ENCODE peak calls at places on chromosomes 11 and 22, in four cellular contexts. S is K562, G is IMR-90, Y is HepG2. W is an unnamed sample.

GRCh38 chr11:72075109-72075508 is 5.2 kb downstream of the NUMA1 start:
- DNase-seq in S (peak), G (no peak), Y (no peak), W (no peak)

GRCh38 chr11:85774256-85775097 is 36.5 kb downstream of the SYTL2 start:
- DNase-seq in S (no peak), G (no peak), Y (no peak), W (no peak)

GRCh38 chr22:39718206-39718605 is 147.7 kb downstream of the CACNA1I start:
- DNase-seq in S (no peak), G (no peak), Y (no peak), W (no peak)

GRCh38 chr11:114262681-114263509 is 33.3 kb upstream of the NNMT start:
- DNase-seq in S (peak), G (peak), Y (peak), W (peak)

GRCh38 chr11:104946907-104947306 is 21.5 kb downstream of the CASP4 start:
- DNase-seq in S (peak), G (peak), Y (peak), W (peak)

GRCh38 chr11:86068138-86068861 is 584 bp downstream of the PICALM start:
- DNase-seq in S (peak), G (no peak), Y (peak), W (peak)

GRCh38 chr11:102485095-102485722 is 32.6 kb upstream of the TMEM123 start:
- DNase-seq in S (no peak), G (peak), Y (peak), W (no peak)

GRCh38 chr11:76835928-76836612 is 24.6 kb upstream of the ACER3 start:
- DNase-seq in S (no peak), G (peak), Y (no peak), W (no peak)

GRCh38 chr11:367956-368413 is 1.3 kb upstream of the B4GALNT4 start:
- DNase-seq in S (no peak), G (no peak), Y (no peak), W (no peak)

GRCh38 chr11:17343907-17344306 is 7.7 kb upstream of the NCR3LG1 start:
- DNase-seq in S (no peak), G (peak), Y (no peak), W (no peak)

GRCh38 chr22:36921309-36922096 is 8.1 kb downstream of the CSF2RB start:
- DNase-seq in S (no peak), G (no peak), Y (no peak), W (no peak)

GRCh38 chr11:36027731-36028130 is 83.9 kb downstream of the LDLRAD3 start:
- DNase-seq in S (no peak), G (no peak), Y (no peak), W (no peak)

GRCh38 chr11:23540101-23540561 is 679.9 kb upstream of the CCDC179 start:
- DNase-seq in S (peak), G (peak), Y (peak), W (peak)

GRCh38 chr11:69211540-69212120 is 55.9 kb downstream of the SMIM38 start:
- DNase-seq in S (no peak), G (no peak), Y (no peak), W (no peak)

GRCh38 chr11:114762437-114762836 is 84.1 kb downstream of the NXPE2 start:
- DNase-seq in S (peak), G (peak), Y (peak), W (peak)

GRCh38 chr22:49953027-49953679 is 7.4 kb upstream of the PIM3 start:
- DNase-seq in S (no peak), G (no peak), Y (no peak), W (no peak)

GRCh38 chr22:47309946-47310345 is 547.5 kb downstream of the TBC1D22A start:
- DNase-seq in S (no peak), G (no peak), Y (no peak), W (no peak)

GRCh38 chr11:91248199-91248807 is 976.3 kb upstream of the FAT3 start:
- DNase-seq in S (peak), G (peak), Y (peak), W (peak)

DNA sequence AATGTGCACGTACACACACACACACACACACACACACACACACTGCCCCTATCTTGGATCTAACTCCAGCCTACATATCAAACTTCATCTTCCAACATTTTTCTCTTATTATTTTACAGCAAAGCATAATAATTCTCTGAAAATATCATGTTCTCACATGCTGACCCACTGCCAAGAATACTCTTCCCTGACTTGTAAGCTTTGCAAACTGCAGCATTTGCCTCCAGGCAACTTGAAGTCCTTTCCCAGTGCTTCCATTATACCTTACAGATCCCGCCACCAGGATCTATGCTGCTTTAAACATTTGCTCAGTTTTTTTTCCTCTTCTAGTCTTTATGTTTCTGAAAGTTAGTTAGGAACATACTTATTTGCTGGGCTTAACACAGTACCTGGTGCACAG is 483.3 kb upstream of the ARHGAP42 start:
- DNase-seq in S (no peak), G (no peak), Y (no peak), W (no peak)
- TF ChIP-seq SMC3 in S (no peak), G (no peak), Y (no peak), W (no peak)

GRCh38 chr11:134760957-134761356 is 348.9 kb upstream of the B3GAT1 start:
- DNase-seq in S (no peak), G (no peak), Y (no peak), W (no peak)
- TF ChIP-seq MAFK in S (no peak), G (no peak), Y (no peak), W (no peak)

DNA sequence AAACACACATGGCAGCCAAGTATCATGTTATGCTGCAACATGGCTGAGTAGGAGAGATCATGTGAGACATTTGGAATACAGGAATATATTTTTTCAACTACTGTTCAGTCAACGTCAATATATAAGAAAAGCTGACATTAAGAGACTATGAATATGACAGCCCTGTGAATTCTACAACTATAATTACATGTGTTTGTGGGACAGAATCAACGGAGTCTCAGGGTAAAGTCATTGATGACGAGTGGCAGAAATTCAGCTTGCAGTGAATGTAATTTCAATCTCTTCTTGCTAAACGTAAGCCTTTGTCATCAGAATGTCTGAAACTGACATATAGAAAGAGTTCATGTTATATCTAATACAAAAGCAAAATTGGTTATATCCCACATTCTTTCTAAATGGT is 83.7 kb upstream of the FIBIN start:
- DNase-seq in S (no peak), G (no peak), Y (no peak), W (no peak)
- TF ChIP-seq SMC3 in S (no peak), G (no peak), Y (no peak), W (no peak)

DNA sequence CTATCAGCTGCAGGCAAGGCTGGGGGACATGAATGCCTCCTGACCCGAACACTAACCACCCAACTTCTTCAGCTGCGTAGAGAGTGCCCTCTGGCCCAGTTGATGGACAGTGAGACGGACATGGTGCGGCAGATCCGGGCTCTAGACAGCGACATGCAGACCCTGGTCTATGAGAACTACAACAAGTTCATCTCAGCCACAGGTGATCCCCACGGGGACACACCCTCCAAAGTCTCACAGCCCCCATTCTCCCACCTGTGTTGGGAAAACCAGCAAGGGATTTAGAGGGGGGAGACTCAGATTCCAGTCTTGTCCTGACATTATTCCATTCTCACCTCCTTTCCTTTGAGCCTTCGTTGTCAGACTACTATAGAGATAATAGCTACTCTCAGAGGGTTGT is 912 bp downstream of the VPS51 start:
- DNase-seq in S (no peak), G (no peak), Y (no peak), W (no peak)
- TF ChIP-seq MAFK in S (no peak), G (no peak), Y (no peak), W (no peak)

DNA sequence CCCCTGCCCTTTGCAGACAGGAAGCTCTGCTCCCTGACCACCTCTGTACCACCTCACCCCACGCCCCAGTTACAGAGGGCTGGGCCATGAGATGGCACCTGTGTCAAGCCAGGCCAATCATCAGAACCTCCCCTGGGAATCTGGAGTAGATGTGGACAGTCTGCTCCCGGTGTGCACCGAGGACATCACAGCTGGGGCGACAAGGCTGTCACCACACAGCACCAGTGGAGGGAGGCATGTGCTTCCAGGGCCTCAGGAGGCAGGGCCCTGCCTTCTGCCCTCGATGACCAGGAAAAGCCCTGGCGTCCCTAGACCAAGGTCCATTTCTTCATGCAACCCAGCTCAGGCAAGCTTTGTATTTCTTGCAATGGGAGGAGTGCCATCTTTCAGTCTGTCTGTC is 309.5 kb downstream of the CTTN start:
- DNase-seq in S (no peak), G (no peak), Y (no peak), W (no peak)
- TF ChIP-seq SMC3 in S (no peak), G (no peak), Y (no peak), W (no peak)

GRCh38 chr22:19913337-19913936 is 28.1 kb upstream of the COMT start:
- DNase-seq in S (no peak), G (no peak), Y (no peak), W (no peak)

GRCh38 chr22:19911540-19912235 is 29.9 kb upstream of the COMT start:
- DNase-seq in S (no peak), G (no peak), Y (no peak), W (no peak)

GRCh38 chr22:19914201-19914943 is 27.2 kb upstream of the COMT start:
- DNase-seq in S (no peak), G (no peak), Y (no peak), W (no peak)

GRCh38 chr22:19910180-19910744 is 31.3 kb upstream of the COMT start:
- DNase-seq in S (no peak), G (no peak), Y (no peak), W (no peak)

DNA sequence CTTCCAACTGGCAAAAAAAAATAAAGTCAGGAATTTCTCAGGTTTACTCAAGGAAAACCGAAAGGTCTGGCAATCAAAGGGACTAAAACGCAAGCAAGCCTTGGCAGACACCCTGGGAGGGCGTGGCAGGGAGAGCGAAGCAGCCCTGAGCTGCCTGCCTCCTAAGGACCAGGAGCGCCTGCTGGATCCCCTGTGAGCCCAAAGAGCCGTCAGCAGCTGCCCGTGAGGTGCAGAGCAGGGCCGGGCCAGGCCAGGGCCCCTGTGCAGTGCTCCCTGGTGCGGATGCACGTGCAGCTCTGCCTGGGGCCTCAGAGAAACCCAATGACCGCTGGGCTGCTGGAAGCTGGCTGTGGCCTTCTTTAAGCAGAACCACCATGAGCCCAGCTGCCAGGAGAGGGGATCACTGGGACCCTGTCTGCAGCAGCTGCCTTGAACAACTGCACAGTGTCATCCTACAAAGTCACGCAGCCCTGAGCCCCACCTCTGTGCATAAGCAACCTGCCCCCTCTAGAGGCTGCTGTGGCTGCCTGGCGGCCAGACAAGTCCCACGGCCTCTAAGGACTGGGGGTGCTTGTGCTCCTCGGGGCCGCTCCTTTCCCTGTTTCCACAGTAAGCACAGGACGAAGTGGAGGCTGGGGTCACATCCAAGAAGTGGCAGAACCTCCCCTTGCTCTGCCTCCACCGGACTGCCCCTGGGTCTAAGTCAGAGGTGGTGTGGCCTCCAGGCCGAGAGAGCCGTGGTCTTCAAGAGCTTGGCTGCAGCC is 29.2 kb upstream of the COMT start:
- DNase-seq in S (peak), G (no peak), Y (no peak), W (no peak)
- TF ChIP-seq MAFK in S (no peak), G (no peak), Y (no peak), W (no peak)

DNA sequence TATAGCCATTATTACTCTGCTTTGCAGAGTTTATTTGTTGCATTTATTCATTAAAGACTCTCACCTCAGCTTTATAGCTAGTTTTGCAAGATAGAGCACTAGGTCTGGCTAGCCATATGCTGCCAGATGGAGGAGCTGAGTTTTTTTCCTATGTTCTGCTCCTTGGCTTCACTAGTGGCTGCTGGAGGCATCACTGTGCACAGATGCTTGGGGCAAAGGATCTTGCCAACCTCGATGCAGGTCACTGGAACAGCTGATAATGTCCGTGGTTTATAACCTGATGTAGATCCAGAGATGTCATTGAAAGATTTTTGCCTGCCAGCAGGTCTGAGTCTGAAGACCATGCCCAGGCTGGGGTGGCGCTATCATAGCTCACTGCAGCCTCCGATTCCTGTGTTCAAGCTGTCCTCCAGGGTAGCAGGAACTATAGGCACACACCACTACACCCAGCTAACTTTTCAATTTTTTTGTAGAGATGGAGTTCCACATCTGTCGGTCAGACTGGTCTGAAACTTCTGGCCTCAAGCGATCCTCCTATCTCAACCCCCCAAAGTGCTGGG is 63.2 kb downstream of the PACS1 start:
- DNase-seq in S (no peak), G (no peak), Y (no peak), W (no peak)
- TF ChIP-seq SMC3 in S (no peak), G (no peak), Y (no peak), W (no peak)

W was measured in A549.